ENCODE peak calls at places on chromosomes 11 and 22, in seven cellular contexts. K, I, J, Y, A, Q and O are unnamed samples.
A peak's percentile ranks its signal among the peaks of the same experiment; 100 is the strongest.

GRCh38 chr22:25334091-25334490 is 114.7 kb downstream of the CRYBB2 start:
- DNase-seq in K (peak; percentile 87), I (no peak), J (peak; percentile 36), Y (peak; percentile 55), A (peak; percentile 65), Q (peak; percentile 22), O (peak; percentile 95)

GRCh38 chr22:40396882-40397281 is 26.5 kb downstream of the SGSM3 start:
- DNase-seq in K (peak; percentile 60), I (peak; percentile 75), J (no peak), Y (peak; percentile 54), A (no peak), Q (peak; percentile 92), O (peak; percentile 79)

GRCh38 chr11:44779736-44780520 is 53.2 kb downstream of the TSPAN18 start:
- DNase-seq in K (no peak), I (no peak), J (no peak), Y (no peak), A (no peak), Q (no peak), O (no peak)

GRCh38 chr11:119787074-119787461 is 58.1 kb upstream of the NECTIN1 start:
- DNase-seq in K (no peak), I (no peak), J (no peak), Y (no peak), A (no peak), Q (no peak), O (no peak)

GRCh38 chr11:103798029-103798428 is 238.4 kb upstream of the DDI1 start:
- DNase-seq in K (no peak), I (no peak), J (no peak), Y (peak; percentile 80), A (no peak), Q (no peak), O (no peak)

GRCh38 chr11:40027737-40028136 is 1431.7 kb downstream of the LRRC4C start:
- DNase-seq in K (no peak), I (no peak), J (no peak), Y (no peak), A (no peak), Q (no peak), O (no peak)

GRCh38 chr11:45485070-45485716 is 180.2 kb downstream of the CHST1 start:
- DNase-seq in K (no peak), I (no peak), J (peak; percentile 4), Y (no peak), A (no peak), Q (no peak), O (peak; percentile 30)

GRCh38 chr22:32823024-32823730 is 21.7 kb downstream of the TIMP3 start:
- DNase-seq in K (peak; percentile 85), I (peak; percentile 59), J (peak; percentile 43), Y (no peak), A (peak; percentile 25), Q (peak; percentile 29), O (peak; percentile 92)

GRCh38 chr11:76244311-76245061 is 38.2 kb upstream of the WNT11 start:
- DNase-seq in K (no peak), I (no peak), J (no peak), Y (no peak), A (no peak), Q (no peak), O (no peak)

GRCh38 chr11:7186190-7186589 is 65.5 kb upstream of the SYT9 start:
- DNase-seq in K (no peak), I (no peak), J (no peak), Y (peak; percentile 16), A (no peak), Q (peak; percentile 41), O (no peak)

GRCh38 chr11:2818021-2818420 is 67.6 kb downstream of the CDKN1C start:
- DNase-seq in K (no peak), I (no peak), J (no peak), Y (no peak), A (no peak), Q (no peak), O (no peak)

GRCh38 chr11:122721201-122721963 is 65.9 kb downstream of the UBASH3B start:
- DNase-seq in K (no peak), I (no peak), J (no peak), Y (peak; percentile 42), A (no peak), Q (no peak), O (no peak)

GRCh38 chr22:40951795-40952602 is 821 bp downstream of the RBX1 start:
- DNase-seq in K (no peak), I (no peak), J (no peak), Y (peak; percentile 56), A (no peak), Q (no peak), O (peak; percentile 23)

GRCh38 chr11:58958500-58958899 is 19.2 kb downstream of the GLYATL1 start:
- DNase-seq in K (peak; percentile 49), I (peak; percentile 24), J (peak; percentile 12), Y (peak; percentile 28), A (peak; percentile 63), Q (peak; percentile 44), O (peak; percentile 73)

GRCh38 chr11:205221-206001 is 1.8 kb downstream of the BET1L start:
- DNase-seq in K (no peak), I (no peak), J (no peak), Y (no peak), A (no peak), Q (no peak), O (no peak)

GRCh38 chr11:33445761-33446161 is 188.6 kb downstream of the HIPK3 start:
- DNase-seq in K (no peak), I (no peak), J (no peak), Y (peak; percentile 77), A (peak; percentile 71), Q (peak; percentile 36), O (no peak)

GRCh38 chr22:33828302-33828701 is 92.0 kb downstream of the LARGE1 start:
- DNase-seq in K (no peak), I (no peak), J (no peak), Y (no peak), A (no peak), Q (no peak), O (no peak)

GRCh38 chr22:27628341-27628740 is 173.2 kb downstream of the MN1 start:
- DNase-seq in K (no peak), I (no peak), J (no peak), Y (no peak), A (no peak), Q (no peak), O (no peak)

GRCh38 chr11:125433454-125434121 is 62.5 kb downstream of the FEZ1 start:
- DNase-seq in K (peak; percentile 77), I (peak; percentile 69), J (peak; percentile 62), Y (peak; percentile 81), A (peak; percentile 39), Q (peak; percentile 72), O (peak; percentile 89)

GRCh38 chr11:44519989-44520737 is 45.3 kb upstream of the CD82 start:
- DNase-seq in K (peak; percentile 26), I (no peak), J (no peak), Y (no peak), A (no peak), Q (no peak), O (peak; percentile 39)

GRCh38 chr22:23405366-23405851 is 174.7 kb downstream of the IGLL1 start:
- DNase-seq in K (no peak), I (no peak), J (no peak), Y (no peak), A (no peak), Q (no peak), O (no peak)

GRCh38 chr11:104956528-104956927 is 11.8 kb downstream of the CASP4 start:
- DNase-seq in K (no peak), I (no peak), J (no peak), Y (no peak), A (no peak), Q (peak; percentile 61), O (peak; percentile 9)

GRCh38 chr11:86464509-86465221 is 90.0 kb downstream of the CCDC81 start:
- DNase-seq in K (no peak), I (no peak), J (no peak), Y (no peak), A (no peak), Q (peak; percentile 60), O (no peak)

GRCh38 chr22:40404251-40405177 is 34.1 kb downstream of the SGSM3 start:
- DNase-seq in K (no peak), I (no peak), J (no peak), Y (no peak), A (no peak), Q (no peak), O (no peak)

GRCh38 chr22:21067075-21067900 is 21.5 kb downstream of the LRRC74B start:
- DNase-seq in K (no peak), I (no peak), J (no peak), Y (no peak), A (no peak), Q (no peak), O (no peak)

DNA sequence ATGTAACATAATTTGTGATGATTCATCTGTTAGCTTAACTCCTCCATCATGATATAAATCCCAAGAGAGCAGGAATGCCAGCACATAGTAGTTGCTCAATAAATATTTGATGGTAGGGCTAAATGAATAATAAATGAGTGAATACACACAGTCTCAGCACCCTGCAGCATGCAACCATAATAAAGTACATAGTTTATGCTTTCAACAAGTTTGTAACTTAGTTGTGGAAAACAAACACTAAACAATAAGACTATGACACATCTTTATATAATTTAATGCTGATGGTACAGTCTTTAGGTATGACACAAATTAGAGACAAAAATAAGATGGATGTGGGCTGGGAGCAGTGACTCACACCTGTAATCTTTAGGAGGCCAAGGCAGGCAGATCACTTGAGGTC is 3.8 kb downstream of the ALKBH8 start:
- DNase-seq in K (no peak), I (no peak), J (no peak), Y (peak; percentile 95), A (no peak), Q (peak; percentile 95), O (no peak)
- TF ChIP-seq EZH2phosphoT487 in K (no peak), I (no peak), J (no peak), Y (peak; percentile 99), A (no peak), Q (no peak), O (no peak)

DNA sequence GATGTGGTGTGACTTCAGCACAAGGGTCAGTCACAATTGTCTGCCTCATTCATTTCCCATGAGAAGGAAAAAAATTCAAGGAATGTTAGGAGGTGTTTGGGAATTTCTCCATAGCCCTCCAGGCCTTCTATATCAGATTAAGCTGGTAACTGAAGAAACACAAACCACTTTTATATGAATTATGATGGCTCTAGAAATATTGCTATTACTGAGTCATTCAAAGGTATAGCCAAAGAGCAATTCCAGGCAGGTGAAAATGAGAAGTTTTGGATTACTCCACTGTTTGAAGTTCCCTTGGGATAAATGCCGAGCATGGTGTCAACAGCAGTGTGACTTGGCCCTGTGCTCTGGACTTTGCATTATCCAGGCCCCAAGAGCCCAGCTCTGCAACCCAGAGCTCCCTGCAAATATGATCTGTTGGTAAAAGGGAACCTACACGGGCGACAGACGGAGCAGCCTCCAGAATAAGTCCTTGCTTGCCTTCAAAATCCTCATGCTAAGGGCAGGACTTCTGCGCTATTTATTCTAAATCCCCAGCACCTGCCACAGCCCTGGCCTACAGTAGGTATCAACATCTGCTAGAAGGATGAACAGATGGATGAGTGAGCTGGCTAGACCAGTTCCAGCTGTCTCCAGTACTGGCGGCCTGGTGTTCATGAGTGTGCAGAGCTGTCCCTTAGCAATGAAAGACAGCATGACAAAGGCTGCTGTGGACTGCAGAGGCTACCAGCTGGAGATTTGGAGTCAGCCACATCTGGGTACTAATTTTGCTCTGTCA is 67.5 kb upstream of the ZBED5 start:
- DNase-seq in K (no peak), I (no peak), J (no peak), Y (no peak), A (no peak), Q (peak; percentile 82), O (peak; percentile 41)
- H3K27ac ChIP-seq in K (no peak overlapping the region), I (no peak overlapping the region), J (no peak overlapping the region), Y (no peak overlapping the region), A (no peak overlapping the region), Q (peak overlapping the region; percentile 92), O (peak overlapping the region; percentile 69)

GRCh38 chr11:36151933-36152580 is 137.2 kb downstream of the COMMD9 start:
- DNase-seq in K (no peak), I (no peak), J (no peak), Y (no peak), A (no peak), Q (no peak), O (no peak)
- TF ChIP-seq EZH2phosphoT487 in K (no peak), I (no peak), J (no peak), Y (no peak), A (no peak), Q (no peak), O (no peak)

GRCh38 chr11:43403357-43404231 is 44.9 kb downstream of the TTC17 start:
- DNase-seq in K (no peak), I (no peak), J (no peak), Y (no peak), A (no peak), Q (no peak), O (no peak)
- H3K27ac ChIP-seq in K (no peak overlapping the region), I (no peak overlapping the region), J (no peak overlapping the region), Y (no peak overlapping the region), A (no peak overlapping the region), Q (no peak overlapping the region), O (peak overlapping the region; percentile 64)